ENCODE peak calls at places on chromosome 5, in four cellular contexts. V is psoas muscle, P is KG1, C is progenitor cell of endocrine pancreas. H is an unnamed sample.

GRCh38 chr5:142618125-142618524 is 67.8 kb downstream of the FGF1 start:
- DNase-seq in V (no peak), P (no peak), C (no peak), H (no peak)

GRCh38 chr5:160175438-160176218 is 53.7 kb upstream of the FABP6 start:
- DNase-seq in V (peak), P (no peak), C (no peak), H (no peak)

GRCh38 chr5:60841361-60841760 is 2.7 kb downstream of the ELOVL7 start:
- DNase-seq in V (no peak), P (no peak), C (no peak), H (no peak)

GRCh38 chr5:139925650-139926640 is 117.2 kb downstream of the NRG2 start:
- DNase-seq in V (no peak), P (no peak), C (no peak), H (no peak)

GRCh38 chr5:139132515-139132914 is 65.7 kb downstream of the SIL1 start:
- DNase-seq in V (no peak), P (no peak), C (no peak), H (no peak)

GRCh38 chr5:137714931-137715330 is 21.0 kb downstream of the KLHL3 start:
- DNase-seq in V (no peak), P (no peak), C (no peak), H (no peak)

GRCh38 chr5:96483878-96484277 is 50.8 kb upstream of the PCSK1 start:
- DNase-seq in V (no peak), P (no peak), C (peak), H (no peak)

GRCh38 chr5:141694479-141694878 is 12.4 kb upstream of the ARAP3 start:
- DNase-seq in V (no peak), P (no peak), C (no peak), H (no peak)

GRCh38 chr5:79023947-79024346 is 38.8 kb upstream of the ARSB start:
- DNase-seq in V (no peak), P (no peak), C (no peak), H (no peak)

GRCh38 chr5:134171972-134172371 is 4.8 kb downstream of the SKP1 start:
- DNase-seq in V (no peak), P (no peak), C (no peak), H (no peak)

GRCh38 chr5:132459031-132459982 is 31.3 kb downstream of the IRF1 start:
- DNase-seq in V (no peak), P (no peak), C (no peak), H (no peak)

GRCh38 chr5:137269297-137269696 is 229.8 kb downstream of the SPOCK1 start:
- DNase-seq in V (no peak), P (no peak), C (no peak), H (no peak)

GRCh38 chr5:2905741-2906140 is 154.3 kb upstream of the IRX2 start:
- DNase-seq in V (no peak), P (no peak), C (no peak), H (no peak)

GRCh38 chr5:150053231-150053626 is 33.1 kb downstream of the CSF1R start:
- DNase-seq in V (peak), P (no peak), C (no peak), H (no peak)

GRCh38 chr5:886716-887325 is 5.8 kb downstream of the BRD9 start:
- DNase-seq in V (no peak), P (no peak), C (no peak), H (no peak)

GRCh38 chr5:8633706-8634105 is 764.8 kb downstream of the MTRR start:
- DNase-seq in V (no peak), P (no peak), C (no peak), H (no peak)

GRCh38 chr5:80809451-80809850 is 150.7 kb upstream of the RASGRF2 start:
- DNase-seq in V (no peak), P (no peak), C (no peak), H (no peak)

GRCh38 chr5:91556-92263 is at the start of gene PLEKHG4B:
- DNase-seq in V (no peak), P (no peak), C (peak), H (no peak)

GRCh38 chr5:110040178-110040577 is 350.5 kb downstream of the MAN2A1 start:
- DNase-seq in V (no peak), P (no peak), C (no peak), H (no peak)

GRCh38 chr5:126544087-126544740 is 50.8 kb downstream of the ALDH7A1 start:
- DNase-seq in V (no peak), P (no peak), C (no peak), H (no peak)

GRCh38 chr5:173327084-173327947 is 898 bp downstream of the STC2 start:
- DNase-seq in V (no peak), P (no peak), C (no peak), H (no peak)

GRCh38 chr5:87649455-87649854 is 236.7 kb upstream of the CCNH start:
- DNase-seq in V (no peak), P (no peak), C (no peak), H (no peak)

GRCh38 chr5:168424506-168425298 is 61.6 kb upstream of the RARS1 start:
- DNase-seq in V (no peak), P (no peak), C (no peak), H (no peak)

GRCh38 chr5:176716320-176716719 is 69.0 kb downstream of the TSPAN17 start:
- DNase-seq in V (no peak), P (no peak), C (no peak), H (no peak)

GRCh38 chr5:33558489-33558888 is 117.7 kb downstream of the TARS1 start:
- DNase-seq in V (no peak), P (no peak), C (no peak), H (no peak)

GRCh38 chr5:14914603-14915277 is 43.2 kb upstream of the ANKH start:
- DNase-seq in V (no peak), P (no peak), C (no peak), H (no peak)

GRCh38 chr5:40521925-40522324 is 157.8 kb upstream of the PTGER4 start:
- DNase-seq in V (no peak), P (no peak), C (no peak), H (no peak)

GRCh38 chr5:142319560-142320426 is 5.0 kb downstream of the SPRY4 start:
- DNase-seq in V (no peak), P (no peak), C (no peak), H (no peak)

GRCh38 chr5:163565492-163565891 is 60.1 kb downstream of the MAT2B start:
- DNase-seq in V (no peak), P (no peak), C (no peak), H (no peak)

GRCh38 chr5:93307557-93307956 is 273.5 kb downstream of the NR2F1-AS1 start:
- DNase-seq in V (no peak), P (no peak), C (no peak), H (no peak)

GRCh38 chr5:181243521-181244307 is at the start of gene RACK1:
- DNase-seq in V (peak), P (no peak), C (peak), H (peak)

GRCh38 chr5:54637654-54638053 is 120.1 kb downstream of the SNX18 start:
- DNase-seq in V (peak), P (no peak), C (no peak), H (no peak)

GRCh38 chr5:35337332-35338168 is 107.3 kb upstream of the PRLR start:
- DNase-seq in V (no peak), P (no peak), C (no peak), H (no peak)

GRCh38 chr5:135020111-135020895 is 13.7 kb downstream of the PITX1 start:
- DNase-seq in V (peak), P (no peak), C (no peak), H (no peak)

GRCh38 chr5:61784337-61784736 is 452.3 kb downstream of the ZSWIM6 start:
- DNase-seq in V (no peak), P (no peak), C (no peak), H (no peak)

H was measured in naive thymus-derived CD4-positive, alpha-beta T cell.